ENCODE peak calls at places on chromosomes 13 and 19, in seven cellular contexts. M, P, H, Y, F, L and D are unnamed samples.
A peak's percentile ranks its signal among the peaks of the same experiment; 100 is the strongest.

GRCh38 chr13:78022164-78022877 is 103.7 kb upstream of the EDNRB start:
- DNase-seq in P (peak; percentile 70), Y (peak; percentile 20), F (no peak), H (peak; percentile 66), L (peak; percentile 65), M (peak; percentile 40), D (peak; percentile 35)

GRCh38 chr19:14413355-14413754 is 5.8 kb downstream of the DDX39A start:
- DNase-seq in H (no peak), P (no peak), Y (no peak), L (no peak), F (no peak), M (no peak), D (no peak)

GRCh38 chr13:98233127-98233526 is 56.1 kb upstream of the RNF113B start:
- DNase-seq in L (no peak), F (no peak), H (no peak), M (no peak), P (no peak), Y (no peak), D (no peak)

GRCh38 chr19:46838160-46838559 is 12.5 kb downstream of the AP2S1 start:
- DNase-seq in M (no peak), P (no peak), F (no peak), L (no peak), Y (no peak), H (no peak), D (no peak)

GRCh38 chr13:39875583-39875982 is 220.1 kb downstream of the COG6 start:
- DNase-seq in M (no peak), H (no peak), Y (no peak), F (no peak), P (no peak), L (no peak), D (no peak)

GRCh38 chr13:40408602-40409001 is 257.8 kb downstream of the FOXO1 start:
- DNase-seq in L (peak; percentile 43), M (no peak), Y (no peak), P (no peak), H (no peak), F (no peak), D (no peak)

GRCh38 chr13:91740811-91741210 is 342.4 kb downstream of the GPC5 start:
- DNase-seq in Y (no peak), F (no peak), M (no peak), H (no peak), P (no peak), L (no peak), D (no peak)

GRCh38 chr19:55579766-55580621 is 654 bp downstream of the ZNF579 start:
- DNase-seq in F (no peak), L (peak; percentile 44), H (no peak), M (peak; percentile 42), Y (no peak), P (peak; percentile 44), D (no peak)

GRCh38 chr13:46614582-46614981 is 61.6 kb downstream of the LRCH1 start:
- DNase-seq in P (peak; percentile 88), L (no peak), F (no peak), H (no peak), M (no peak), Y (no peak), D (no peak)

GRCh38 chr13:75687145-75687763 is 51.1 kb downstream of the LMO7 start:
- DNase-seq in M (no peak), L (peak; percentile 74), F (no peak), Y (no peak), H (no peak), P (peak; percentile 62), D (no peak)

GRCh38 chr19:57537953-57538547 is 10.9 kb downstream of the ZNF549 start:
- DNase-seq in P (no peak), Y (no peak), L (no peak), F (no peak), H (no peak), M (no peak), D (no peak)

GRCh38 chr13:92463134-92463533 is 763.5 kb upstream of the GPC6 start:
- DNase-seq in H (no peak), M (no peak), Y (no peak), L (no peak), F (no peak), P (no peak), D (no peak)

GRCh38 chr19:11435833-11436313 is 438 bp downstream of the PRKCSH start:
- DNase-seq in M (no peak), F (no peak), H (peak; percentile 65), Y (no peak), L (peak; percentile 69), P (peak; percentile 30), D (no peak)

DNA sequence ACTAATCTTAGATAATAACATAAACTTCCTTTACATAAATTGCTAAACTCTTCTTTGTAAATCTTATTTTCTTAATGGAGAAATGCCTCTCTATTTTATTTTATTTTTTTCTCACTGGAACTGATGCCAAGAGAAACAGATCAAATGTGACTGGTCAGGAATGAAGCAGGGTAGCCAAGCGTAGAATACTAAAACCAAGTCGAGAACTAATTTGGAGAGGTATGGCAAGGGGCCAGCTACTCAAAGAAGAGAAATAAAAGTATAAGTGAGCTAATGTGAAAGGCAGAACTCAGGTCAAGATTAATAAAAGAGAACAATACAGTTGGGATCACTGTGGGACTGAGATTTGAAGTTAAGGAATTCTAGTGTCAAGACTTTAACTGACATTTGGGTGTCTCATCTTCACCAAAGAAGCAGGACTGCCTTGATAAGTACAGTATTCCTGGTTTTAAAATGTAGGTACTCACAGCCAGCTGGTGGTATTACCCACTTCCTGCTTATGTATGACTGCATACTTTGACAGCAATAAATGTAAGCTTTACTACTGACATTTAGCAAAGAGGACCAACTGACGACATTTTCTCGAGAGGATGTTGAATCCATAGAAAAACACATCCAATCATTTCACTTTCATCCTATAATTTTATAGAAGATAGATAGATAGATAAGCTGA is 1192.2 kb downstream of the EFNB2 start:
- DNase-seq in M (no peak), Y (no peak), H (no peak), P (no peak), L (no peak), F (no peak), D (no peak)
- H3K27ac ChIP-seq in M (no peak overlapping the region), Y (no peak overlapping the region), H (no peak overlapping the region), P (no peak overlapping the region), L (no peak overlapping the region), F (no peak overlapping the region), D (no peak overlapping the region)

GRCh38 chr13:34935841-34936240 is 6.2 kb upstream of the NBEA start:
- DNase-seq in H (no peak), P (no peak), F (no peak), L (no peak), Y (no peak), M (no peak), D (no peak)

GRCh38 chr13:34941835-34942731 is at the start of gene NBEA:
- DNase-seq in Y (peak; percentile 89), L (peak; percentile 78), H (peak; percentile 82), P (peak; percentile 62), F (peak; percentile 83), M (peak; percentile 74), D (peak; percentile 24)

GRCh38 chr13:34942732-34943674 is 933 bp downstream of the NBEA start:
- DNase-seq in L (peak; percentile 36), P (peak; percentile 5), Y (peak; percentile 37), H (peak; percentile 49), F (peak; percentile 49), M (peak; percentile 21), D (no peak)

GRCh38 chr13:34941436-34941834 is 635 bp upstream of the NBEA start:
- DNase-seq in P (no peak), F (no peak), Y (no peak), L (peak; percentile 5), H (no peak), M (no peak), D (no peak)

DNA sequence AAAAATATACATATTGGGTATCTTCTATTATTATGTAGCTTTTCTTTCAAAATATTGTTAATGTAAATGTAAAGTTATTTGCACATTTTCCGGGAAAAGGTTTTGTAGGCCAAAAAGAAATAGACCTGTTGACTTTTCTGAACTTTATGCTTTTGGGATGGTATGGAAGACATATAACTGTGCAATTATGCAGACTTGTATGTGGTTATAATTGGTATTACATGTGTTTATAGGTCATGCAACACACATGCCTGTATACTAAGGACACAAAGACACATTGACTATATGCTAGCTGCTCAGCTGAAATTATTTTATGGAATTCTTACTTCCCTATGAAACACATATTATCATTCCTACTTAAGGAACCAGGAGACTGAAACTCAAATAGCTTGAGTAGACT is 2.3 kb upstream of the NBEA start:
- DNase-seq in Y (no peak), F (no peak), H (no peak), L (no peak), P (no peak), M (no peak), D (no peak)
- H3K4me1 ChIP-seq in Y (peaks cover 16% of the 10 kb centered on the region), F (peaks cover 29% of the 10 kb centered on the region), H (no peaks in the 10 kb centered on the region), L (no peaks in the 10 kb centered on the region), P (peaks cover 6% of the 10 kb centered on the region), M (peaks cover 3% of the 10 kb centered on the region), D (peaks cover 15% of the 10 kb centered on the region)

GRCh38 chr19:40421468-40421778 is 4.4 kb downstream of the SERTAD1 start:
- DNase-seq in Y (no peak), H (no peak), L (no peak), M (no peak), P (no peak), F (no peak), D (no peak)

GRCh38 chr19:40423227-40423566 is 2.6 kb downstream of the SERTAD1 start:
- DNase-seq in Y (no peak), L (no peak), H (no peak), M (no peak), F (no peak), P (no peak), D (no peak)

GRCh38 chr19:40423938-40424337 is 1.9 kb downstream of the SERTAD1 start:
- DNase-seq in Y (no peak), F (no peak), M (no peak), P (no peak), H (no peak), L (no peak), D (no peak)

GRCh38 chr19:40420766-40421467 is 4.9 kb downstream of the SERTAD1 start:
- DNase-seq in Y (peak; percentile 95), H (peak; percentile 95), M (peak; percentile 95), F (peak; percentile 96), L (peak; percentile 98), P (peak; percentile 95), D (peak; percentile 73)

GRCh38 chr19:40422428-40423226 is 3.2 kb downstream of the SERTAD1 start:
- DNase-seq in Y (no peak), P (no peak), F (no peak), M (no peak), L (no peak), H (no peak), D (no peak)
- H3K4me3 ChIP-seq in Y (no peak overlapping the region), P (no peak overlapping the region), F (no peak overlapping the region), M (no peak overlapping the region), L (peak overlapping the region; percentile 98), H (no peak overlapping the region), D (no peak overlapping the region)

GRCh38 chr13:73365681-73366080 is 306.9 kb downstream of the KLF5 start:
- DNase-seq in H (no peak), L (no peak), Y (no peak), F (no peak), M (no peak), P (no peak), D (no peak)

GRCh38 chr13:73366241-73366640 is 307.4 kb downstream of the KLF5 start:
- DNase-seq in M (no peak), Y (no peak), H (no peak), F (no peak), L (no peak), P (no peak), D (no peak)

GRCh38 chr13:73365240-73365639 is 306.4 kb downstream of the KLF5 start:
- DNase-seq in P (no peak), H (no peak), Y (no peak), M (no peak), F (no peak), L (no peak), D (no peak)

GRCh38 chr13:73367886-73368285 is 309.1 kb downstream of the KLF5 start:
- DNase-seq in L (no peak), M (no peak), F (no peak), H (no peak), Y (no peak), P (no peak), D (no peak)

GRCh38 chr13:73364706-73365105 is 305.9 kb downstream of the KLF5 start:
- DNase-seq in L (no peak), H (no peak), P (no peak), F (no peak), Y (no peak), M (no peak), D (no peak)
- H3K27ac ChIP-seq in L (no peak overlapping the region), H (no peak overlapping the region), P (no peak overlapping the region), F (peak overlapping the region; percentile 77), Y (no peak overlapping the region), M (no peak overlapping the region), D (no peak overlapping the region)